ENCODE peak calls at places on chromosome 21, in seven cellular contexts. One of them, this sample, is unnamed.

GRCh38 chr21:36630485-36631206 is 68.3 kb upstream of the SIM2 start:
- DNase-seq in right lobe of liver: no peak
- DNase-seq in AG04450: no peak
- DNase-seq in endothelial cell of umbilical vein: peak
- DNase-seq in omental fat pad: peak
- DNase-seq in fibroblast of lung: peak
- DNase-seq in OCI-LY7: peak
- DNase-seq in this sample: peak

GRCh38 chr21:17789085-17789484 is 30.1 kb downstream of the C21orf91 start:
- DNase-seq in endothelial cell of umbilical vein: no peak
- DNase-seq in fibroblast of lung: no peak
- DNase-seq in OCI-LY7: no peak
- DNase-seq in AG04450: no peak
- DNase-seq in right lobe of liver: no peak
- DNase-seq in omental fat pad: no peak
- DNase-seq in this sample: no peak

GRCh38 chr21:37874904-37875780 is 41.1 kb downstream of the KCNJ6 start:
- DNase-seq in endothelial cell of umbilical vein: no peak
- DNase-seq in omental fat pad: no peak
- DNase-seq in fibroblast of lung: no peak
- DNase-seq in right lobe of liver: no peak
- DNase-seq in OCI-LY7: no peak
- DNase-seq in AG04450: no peak
- DNase-seq in this sample: no peak

GRCh38 chr21:21046063-21046462 is 47.9 kb downstream of the NCAM2 start:
- DNase-seq in endothelial cell of umbilical vein: no peak
- DNase-seq in fibroblast of lung: no peak
- DNase-seq in OCI-LY7: no peak
- DNase-seq in right lobe of liver: no peak
- DNase-seq in AG04450: no peak
- DNase-seq in omental fat pad: no peak
- DNase-seq in this sample: no peak

GRCh38 chr21:34878501-34878900 is 170.6 kb downstream of the RUNX1 start:
- DNase-seq in OCI-LY7: no peak
- DNase-seq in AG04450: no peak
- DNase-seq in right lobe of liver: no peak
- DNase-seq in endothelial cell of umbilical vein: no peak
- DNase-seq in fibroblast of lung: no peak
- DNase-seq in omental fat pad: no peak
- DNase-seq in this sample: no peak

GRCh38 chr21:17925900-17926299 is 106.7 kb upstream of the C21orf91 start:
- DNase-seq in endothelial cell of umbilical vein: peak
- DNase-seq in omental fat pad: no peak
- DNase-seq in right lobe of liver: no peak
- DNase-seq in fibroblast of lung: peak
- DNase-seq in OCI-LY7: peak
- DNase-seq in AG04450: no peak
- DNase-seq in this sample: no peak

GRCh38 chr21:39175154-39175553 is 8.1 kb downstream of the PSMG1 start:
- DNase-seq in AG04450: no peak
- DNase-seq in endothelial cell of umbilical vein: peak
- DNase-seq in omental fat pad: no peak
- DNase-seq in right lobe of liver: no peak
- DNase-seq in OCI-LY7: peak
- DNase-seq in fibroblast of lung: peak
- DNase-seq in this sample: no peak

GRCh38 chr21:34845521-34846213 is 176.9 kb downstream of the CLIC6 start:
- DNase-seq in omental fat pad: no peak
- DNase-seq in AG04450: peak
- DNase-seq in fibroblast of lung: peak
- DNase-seq in OCI-LY7: peak
- DNase-seq in right lobe of liver: no peak
- DNase-seq in endothelial cell of umbilical vein: peak
- DNase-seq in this sample: no peak

GRCh38 chr21:34885125-34885524 is 164.0 kb downstream of the RUNX1 start:
- DNase-seq in endothelial cell of umbilical vein: peak
- DNase-seq in fibroblast of lung: peak
- DNase-seq in AG04450: no peak
- DNase-seq in omental fat pad: no peak
- DNase-seq in OCI-LY7: no peak
- DNase-seq in right lobe of liver: no peak
- DNase-seq in this sample: no peak

GRCh38 chr21:34812510-34813265 is 143.9 kb downstream of the CLIC6 start:
- DNase-seq in endothelial cell of umbilical vein: no peak
- DNase-seq in fibroblast of lung: peak
- DNase-seq in right lobe of liver: no peak
- DNase-seq in omental fat pad: no peak
- DNase-seq in OCI-LY7: no peak
- DNase-seq in AG04450: peak
- DNase-seq in this sample: no peak

GRCh38 chr21:37273911-37274690 is 7.0 kb upstream of the VPS26C start:
- DNase-seq in endothelial cell of umbilical vein: no peak
- DNase-seq in right lobe of liver: no peak
- DNase-seq in fibroblast of lung: no peak
- DNase-seq in OCI-LY7: no peak
- DNase-seq in AG04450: no peak
- DNase-seq in omental fat pad: no peak
- DNase-seq in this sample: no peak

GRCh38 chr21:36377391-36377842 is 7.8 kb upstream of the CHAF1B start:
- DNase-seq in AG04450: no peak
- DNase-seq in omental fat pad: no peak
- DNase-seq in right lobe of liver: no peak
- DNase-seq in fibroblast of lung: no peak
- DNase-seq in endothelial cell of umbilical vein: no peak
- DNase-seq in OCI-LY7: no peak
- DNase-seq in this sample: no peak

GRCh38 chr21:39452207-39452964 is 616 bp downstream of the SH3BGR start:
- DNase-seq in endothelial cell of umbilical vein: no peak
- DNase-seq in omental fat pad: no peak
- DNase-seq in AG04450: no peak
- DNase-seq in OCI-LY7: no peak
- DNase-seq in right lobe of liver: no peak
- DNase-seq in fibroblast of lung: peak
- DNase-seq in this sample: no peak

GRCh38 chr21:20040768-20041167 is 957.4 kb upstream of the NCAM2 start:
- DNase-seq in right lobe of liver: no peak
- DNase-seq in endothelial cell of umbilical vein: peak
- DNase-seq in AG04450: no peak
- DNase-seq in omental fat pad: no peak
- DNase-seq in OCI-LY7: no peak
- DNase-seq in fibroblast of lung: no peak
- DNase-seq in this sample: no peak

GRCh38 chr21:17779486-17779885 is 39.7 kb downstream of the C21orf91 start:
- DNase-seq in right lobe of liver: no peak
- DNase-seq in endothelial cell of umbilical vein: no peak
- DNase-seq in AG04450: no peak
- DNase-seq in fibroblast of lung: no peak
- DNase-seq in omental fat pad: no peak
- DNase-seq in OCI-LY7: no peak
- DNase-seq in this sample: no peak

GRCh38 chr21:35366348-35367085 is 317.4 kb upstream of the RUNX1 start:
- DNase-seq in right lobe of liver: no peak
- DNase-seq in omental fat pad: no peak
- DNase-seq in OCI-LY7: no peak
- DNase-seq in AG04450: no peak
- DNase-seq in endothelial cell of umbilical vein: no peak
- DNase-seq in fibroblast of lung: peak
- DNase-seq in this sample: no peak

GRCh38 chr21:37554661-37555379 is 188.2 kb downstream of the DYRK1A start:
- DNase-seq in fibroblast of lung: no peak
- DNase-seq in right lobe of liver: no peak
- DNase-seq in omental fat pad: no peak
- DNase-seq in AG04450: no peak
- DNase-seq in OCI-LY7: no peak
- DNase-seq in endothelial cell of umbilical vein: no peak
- DNase-seq in this sample: no peak

GRCh38 chr21:44784810-44785209 is 16.8 kb downstream of the UBE2G2 start:
- DNase-seq in endothelial cell of umbilical vein: no peak
- DNase-seq in OCI-LY7: no peak
- DNase-seq in AG04450: no peak
- DNase-seq in fibroblast of lung: no peak
- DNase-seq in right lobe of liver: no peak
- DNase-seq in omental fat pad: no peak
- DNase-seq in this sample: no peak
- TF ChIP-seq CTCF in endothelial cell of umbilical vein: no peak
- TF ChIP-seq CTCF in OCI-LY7: no peak
- TF ChIP-seq CTCF in AG04450: no peak
- TF ChIP-seq CTCF in fibroblast of lung: no peak
- TF ChIP-seq CTCF in right lobe of liver: no peak
- TF ChIP-seq CTCF in omental fat pad: no peak
- TF ChIP-seq CTCF in this sample: no peak

GRCh38 chr21:46097826-46098286 is at the start of gene COL6A2:
- DNase-seq in OCI-LY7: no peak
- DNase-seq in omental fat pad: peak
- DNase-seq in endothelial cell of umbilical vein: no peak
- DNase-seq in AG04450: no peak
- DNase-seq in fibroblast of lung: peak
- DNase-seq in right lobe of liver: peak
- DNase-seq in this sample: peak
- TF ChIP-seq CTCF in OCI-LY7: no peak
- TF ChIP-seq CTCF in omental fat pad: no peak
- TF ChIP-seq CTCF in endothelial cell of umbilical vein: no peak
- TF ChIP-seq CTCF in AG04450: peak
- TF ChIP-seq CTCF in fibroblast of lung: no peak
- TF ChIP-seq CTCF in right lobe of liver: peak
- TF ChIP-seq CTCF in this sample: no peak

GRCh38 chr21:27466175-27466574 is 499.3 kb upstream of the ADAMTS5 start:
- DNase-seq in OCI-LY7: no peak
- DNase-seq in endothelial cell of umbilical vein: no peak
- DNase-seq in AG04450: no peak
- DNase-seq in omental fat pad: no peak
- DNase-seq in right lobe of liver: no peak
- DNase-seq in fibroblast of lung: no peak
- DNase-seq in this sample: no peak
- TF ChIP-seq CTCF in OCI-LY7: no peak
- TF ChIP-seq CTCF in endothelial cell of umbilical vein: no peak
- TF ChIP-seq CTCF in AG04450: no peak
- TF ChIP-seq CTCF in omental fat pad: no peak
- TF ChIP-seq CTCF in right lobe of liver: no peak
- TF ChIP-seq CTCF in fibroblast of lung: peak
- TF ChIP-seq CTCF in this sample: no peak

GRCh38 chr21:31450971-31451370 is 106.9 kb upstream of the TIAM1 start:
- DNase-seq in AG04450: no peak
- DNase-seq in endothelial cell of umbilical vein: no peak
- DNase-seq in fibroblast of lung: no peak
- DNase-seq in OCI-LY7: no peak
- DNase-seq in omental fat pad: no peak
- DNase-seq in right lobe of liver: no peak
- DNase-seq in this sample: no peak
- TF ChIP-seq CTCF in AG04450: no peak
- TF ChIP-seq CTCF in endothelial cell of umbilical vein: no peak
- TF ChIP-seq CTCF in fibroblast of lung: no peak
- TF ChIP-seq CTCF in OCI-LY7: no peak
- TF ChIP-seq CTCF in omental fat pad: no peak
- TF ChIP-seq CTCF in right lobe of liver: no peak
- TF ChIP-seq CTCF in this sample: no peak

GRCh38 chr21:32096411-32096810 is 182.4 kb downstream of the MIS18A start:
- DNase-seq in fibroblast of lung: no peak
- DNase-seq in endothelial cell of umbilical vein: peak
- DNase-seq in AG04450: no peak
- DNase-seq in omental fat pad: no peak
- DNase-seq in right lobe of liver: no peak
- DNase-seq in OCI-LY7: peak
- DNase-seq in this sample: peak
- TF ChIP-seq CTCF in fibroblast of lung: peak
- TF ChIP-seq CTCF in endothelial cell of umbilical vein: peak
- TF ChIP-seq CTCF in AG04450: peak
- TF ChIP-seq CTCF in omental fat pad: no peak
- TF ChIP-seq CTCF in right lobe of liver: peak
- TF ChIP-seq CTCF in OCI-LY7: peak
- TF ChIP-seq CTCF in this sample: peak

DNA sequence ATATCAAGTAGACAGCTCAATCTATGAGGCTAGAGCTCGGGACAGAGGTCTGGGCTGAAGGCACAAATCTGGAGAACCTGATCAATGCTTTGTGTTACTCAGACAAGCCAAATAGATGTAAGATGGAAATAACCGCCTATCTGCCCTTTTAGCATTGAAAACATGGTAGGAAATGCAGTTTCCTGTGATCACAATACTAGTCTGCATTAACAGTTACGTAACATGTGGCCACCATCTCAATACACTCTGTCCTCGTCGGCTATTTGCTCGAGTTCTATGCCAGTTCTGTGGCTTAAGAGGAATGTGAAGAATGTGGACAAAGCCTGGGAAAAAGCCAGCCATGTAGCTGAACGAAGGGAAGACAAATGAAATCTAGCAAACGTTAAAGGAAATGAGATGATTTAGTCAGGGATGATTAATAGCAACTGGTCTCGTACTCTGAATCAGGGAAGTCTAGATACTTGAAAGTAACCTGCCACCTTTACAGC is 73.3 kb downstream of the HSF2BP start:
- DNase-seq in OCI-LY7: no peak
- DNase-seq in omental fat pad: no peak
- DNase-seq in AG04450: peak
- DNase-seq in endothelial cell of umbilical vein: peak
- DNase-seq in fibroblast of lung: peak
- DNase-seq in right lobe of liver: no peak
- DNase-seq in this sample: no peak
- TF ChIP-seq CTCF in OCI-LY7: no peak
- TF ChIP-seq CTCF in omental fat pad: no peak
- TF ChIP-seq CTCF in AG04450: no peak
- TF ChIP-seq CTCF in endothelial cell of umbilical vein: no peak
- TF ChIP-seq CTCF in fibroblast of lung: no peak
- TF ChIP-seq CTCF in right lobe of liver: no peak
- TF ChIP-seq CTCF in this sample: no peak

GRCh38 chr21:41582866-41583265 is 74.9 kb upstream of the TMPRSS2 start:
- DNase-seq in OCI-LY7: no peak
- DNase-seq in endothelial cell of umbilical vein: no peak
- DNase-seq in fibroblast of lung: no peak
- DNase-seq in omental fat pad: no peak
- DNase-seq in right lobe of liver: no peak
- DNase-seq in AG04450: no peak
- DNase-seq in this sample: no peak

GRCh38 chr21:41584603-41585176 is 76.7 kb upstream of the TMPRSS2 start:
- DNase-seq in AG04450: no peak
- DNase-seq in OCI-LY7: no peak
- DNase-seq in endothelial cell of umbilical vein: no peak
- DNase-seq in omental fat pad: no peak
- DNase-seq in right lobe of liver: no peak
- DNase-seq in fibroblast of lung: no peak
- DNase-seq in this sample: no peak

GRCh38 chr21:41582298-41582840 is 74.4 kb upstream of the TMPRSS2 start:
- DNase-seq in omental fat pad: no peak
- DNase-seq in fibroblast of lung: no peak
- DNase-seq in AG04450: no peak
- DNase-seq in endothelial cell of umbilical vein: no peak
- DNase-seq in right lobe of liver: no peak
- DNase-seq in OCI-LY7: no peak
- DNase-seq in this sample: no peak

GRCh38 chr21:41583274-41583790 is 75.4 kb upstream of the TMPRSS2 start:
- DNase-seq in fibroblast of lung: no peak
- DNase-seq in OCI-LY7: no peak
- DNase-seq in endothelial cell of umbilical vein: no peak
- DNase-seq in omental fat pad: no peak
- DNase-seq in right lobe of liver: peak
- DNase-seq in AG04450: no peak
- DNase-seq in this sample: no peak

GRCh38 chr21:41585199-41585994 is 77.4 kb upstream of the TMPRSS2 start:
- DNase-seq in OCI-LY7: no peak
- DNase-seq in endothelial cell of umbilical vein: no peak
- DNase-seq in omental fat pad: no peak
- DNase-seq in AG04450: no peak
- DNase-seq in right lobe of liver: no peak
- DNase-seq in fibroblast of lung: no peak
- DNase-seq in this sample: no peak
- TF ChIP-seq CTCF in OCI-LY7: no peak
- TF ChIP-seq CTCF in endothelial cell of umbilical vein: no peak
- TF ChIP-seq CTCF in omental fat pad: no peak
- TF ChIP-seq CTCF in AG04450: no peak
- TF ChIP-seq CTCF in right lobe of liver: no peak
- TF ChIP-seq CTCF in fibroblast of lung: no peak
- TF ChIP-seq CTCF in this sample: no peak

GRCh38 chr21:15534450-15534886 is 195.3 kb upstream of the USP25 start:
- DNase-seq in fibroblast of lung: no peak
- DNase-seq in right lobe of liver: no peak
- DNase-seq in omental fat pad: no peak
- DNase-seq in OCI-LY7: peak
- DNase-seq in endothelial cell of umbilical vein: no peak
- DNase-seq in AG04450: no peak
- DNase-seq in this sample: no peak
- TF ChIP-seq CTCF in fibroblast of lung: no peak
- TF ChIP-seq CTCF in right lobe of liver: no peak
- TF ChIP-seq CTCF in omental fat pad: no peak
- TF ChIP-seq CTCF in OCI-LY7: peak
- TF ChIP-seq CTCF in endothelial cell of umbilical vein: no peak
- TF ChIP-seq CTCF in AG04450: no peak
- TF ChIP-seq CTCF in this sample: no peak

This sample was measured in D721Med.